ENCODE peak calls at places on chromosome 9, in six cellular contexts. Y is HFF-Myc, G is foreskin fibroblast, D is neural progenitor cell, E is astrocyte of the spinal cord, H is uterus. L is an unnamed sample.

GRCh38 chr9:94511134-94511942 is 43.5 kb upstream of the PCAT7 start:
- DNase-seq in Y (no peak), G (no peak), D (no peak), E (no peak), H (no peak), L (peak)

GRCh38 chr9:135400496-135400895 is 79.1 kb upstream of the PPP1R26 start:
- DNase-seq in Y (no peak), G (no peak), D (no peak), E (no peak), H (no peak), L (no peak)

GRCh38 chr9:107210775-107211174 is 72.3 kb upstream of the RAD23B start:
- DNase-seq in Y (no peak), G (no peak), D (no peak), E (no peak), H (no peak), L (no peak)

GRCh38 chr9:124008307-124008854 is 3.2 kb upstream of the LHX2 start:
- DNase-seq in Y (no peak), G (no peak), D (peak), E (no peak), H (no peak), L (no peak)

GRCh38 chr9:82532504-82532903 is 530.4 kb downstream of the RASEF start:
- DNase-seq in Y (no peak), G (no peak), D (no peak), E (no peak), H (no peak), L (no peak)

GRCh38 chr9:74935008-74935407 is 17.7 kb downstream of the C9orf40 start:
- DNase-seq in Y (no peak), G (no peak), D (no peak), E (peak), H (no peak), L (no peak)

GRCh38 chr9:90137824-90138223 is 504.8 kb downstream of the DIRAS2 start:
- DNase-seq in Y (no peak), G (no peak), D (no peak), E (no peak), H (no peak), L (no peak)

GRCh38 chr9:129489838-129490582 is 130.9 kb downstream of the C9orf50 start:
- DNase-seq in Y (no peak), G (no peak), D (no peak), E (peak), H (peak), L (no peak)

GRCh38 chr9:2576631-2577030 is 45.0 kb upstream of the VLDLR start:
- DNase-seq in Y (no peak), G (no peak), D (no peak), E (no peak), H (no peak), L (no peak)

GRCh38 chr9:3074247-3074646 is 230.4 kb upstream of the PUM3 start:
- DNase-seq in Y (peak), G (no peak), D (no peak), E (no peak), H (no peak), L (no peak)

GRCh38 chr9:131605770-131606590 is 60.7 kb downstream of the PRRT1B start:
- DNase-seq in Y (no peak), G (no peak), D (no peak), E (no peak), H (no peak), L (no peak)

GRCh38 chr9:114266969-114267368 is 55.9 kb upstream of the ORM1 start:
- DNase-seq in Y (no peak), G (no peak), D (no peak), E (peak), H (peak), L (peak)

GRCh38 chr9:78539904-78540303 is 243.0 kb downstream of the PSAT1 start:
- DNase-seq in Y (peak), G (peak), D (no peak), E (peak), H (no peak), L (peak)

GRCh38 chr9:16633794-16634193 is 236.7 kb downstream of the BNC2 start:
- DNase-seq in Y (no peak), G (no peak), D (no peak), E (no peak), H (no peak), L (no peak)

GRCh38 chr9:123102380-123103113 is 69.1 kb downstream of the GPR21 start:
- DNase-seq in Y (no peak), G (no peak), D (no peak), E (no peak), H (no peak), L (peak)

GRCh38 chr9:88476491-88477271 is 58.3 kb upstream of the NXNL2 start:
- DNase-seq in Y (peak), G (peak), D (peak), E (peak), H (no peak), L (peak)

GRCh38 chr9:33415152-33416038 is 13.0 kb upstream of the AQP7 start:
- DNase-seq in Y (no peak), G (no peak), D (peak), E (peak), H (peak), L (peak)

GRCh38 chr9:78029601-78030552 is 1.7 kb downstream of the GNAQ start:
- DNase-seq in Y (no peak), G (no peak), D (peak), E (no peak), H (peak), L (peak)

GRCh38 chr9:76314321-76314720 is 79.9 kb downstream of the RFK start:
- DNase-seq in Y (no peak), G (no peak), D (no peak), E (no peak), H (no peak), L (no peak)

GRCh38 chr9:115262477-115262876 is 144.5 kb upstream of the TNC start:
- DNase-seq in Y (peak), G (peak), D (no peak), E (peak), H (peak), L (peak)

GRCh38 chr9:124164800-124165199 is 92.9 kb upstream of the NEK6 start:
- DNase-seq in Y (no peak), G (no peak), D (no peak), E (no peak), H (peak), L (peak)

GRCh38 chr9:73148447-73148937 is 3.2 kb upstream of the ANXA1 start:
- DNase-seq in Y (no peak), G (no peak), D (no peak), E (no peak), H (no peak), L (peak)

GRCh38 chr9:76818271-76818670 is 54.0 kb downstream of the PCA3 start:
- DNase-seq in Y (peak), G (peak), D (no peak), E (peak), H (peak), L (peak)

GRCh38 chr9:70044450-70045307 is 1.0 kb downstream of the MAMDC2 start:
- DNase-seq in Y (no peak), G (peak), D (peak), E (peak), H (no peak), L (peak)

GRCh38 chr9:98230354-98230753 is 25.1 kb downstream of the TBC1D2 start:
- DNase-seq in Y (no peak), G (no peak), D (no peak), E (no peak), H (no peak), L (no peak)

GRCh38 chr9:115341401-115341800 is 223.4 kb upstream of the TNC start:
- DNase-seq in Y (no peak), G (no peak), D (no peak), E (no peak), H (no peak), L (no peak)

GRCh38 chr9:121890746-121891145 is 202.4 kb downstream of the TTLL11 start:
- DNase-seq in Y (no peak), G (no peak), D (no peak), E (no peak), H (no peak), L (no peak)

GRCh38 chr9:89878687-89879086 is 273.9 kb downstream of the GADD45G start:
- DNase-seq in Y (no peak), G (no peak), D (no peak), E (no peak), H (peak), L (peak)

DNA sequence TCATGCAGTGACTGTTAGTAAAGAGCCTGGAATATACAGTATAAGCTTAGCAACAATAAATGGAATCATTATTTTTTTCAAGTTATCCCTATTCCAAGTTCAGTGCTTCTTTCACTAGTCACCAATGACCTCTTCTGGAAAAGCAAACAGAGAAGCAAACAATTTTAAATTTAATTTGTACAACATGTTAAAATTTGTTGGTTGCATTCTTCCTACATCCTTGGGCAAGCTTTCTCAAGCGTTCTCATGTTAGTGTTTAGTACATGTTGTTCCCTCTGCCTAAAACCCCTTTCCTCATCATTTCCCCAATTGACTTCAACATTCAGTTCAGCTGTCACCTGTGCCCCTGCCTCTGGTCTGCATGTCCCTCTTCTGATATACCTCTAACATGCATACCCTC is 123.4 kb downstream of the SEC61B start:
- DNase-seq in Y (no peak), G (no peak), D (no peak), E (no peak), H (no peak), L (no peak)
- TF ChIP-seq CTCF in Y (no peak), G (no peak), D (no peak), E (no peak), H (no peak), L (no peak)

GRCh38 chr9:99822096-99822595 is 461 bp downstream of the NR4A3 start:
- DNase-seq in Y (no peak), G (no peak), D (no peak), E (no peak), H (no peak), L (no peak)

GRCh38 chr9:99822596-99823391 is 1.1 kb downstream of the NR4A3 start:
- DNase-seq in Y (no peak), G (peak), D (peak), E (peak), H (peak), L (peak)

GRCh38 chr9:99825158-99826046 is 3.7 kb downstream of the NR4A3 start:
- DNase-seq in Y (no peak), G (no peak), D (peak), E (no peak), H (no peak), L (no peak)

GRCh38 chr9:99824378-99825157 is 2.9 kb downstream of the NR4A3 start:
- DNase-seq in Y (no peak), G (no peak), D (peak), E (peak), H (peak), L (no peak)

GRCh38 chr9:99823392-99824377 is 2.0 kb downstream of the NR4A3 start:
- DNase-seq in Y (no peak), G (peak), D (peak), E (peak), H (peak), L (peak)
- H3K4me3 ChIP-seq in Y (peak), G (peak), D (peak), E (peak), H (peak), L (peak)

GRCh38 chr9:13291718-13292117 is 12.2 kb upstream of the MPDZ start:
- DNase-seq in Y (no peak), G (no peak), D (no peak), E (no peak), H (no peak), L (no peak)
- TF ChIP-seq CTCF in Y (no peak), G (no peak), D (peak), E (peak), H (no peak), L (peak)

DNA sequence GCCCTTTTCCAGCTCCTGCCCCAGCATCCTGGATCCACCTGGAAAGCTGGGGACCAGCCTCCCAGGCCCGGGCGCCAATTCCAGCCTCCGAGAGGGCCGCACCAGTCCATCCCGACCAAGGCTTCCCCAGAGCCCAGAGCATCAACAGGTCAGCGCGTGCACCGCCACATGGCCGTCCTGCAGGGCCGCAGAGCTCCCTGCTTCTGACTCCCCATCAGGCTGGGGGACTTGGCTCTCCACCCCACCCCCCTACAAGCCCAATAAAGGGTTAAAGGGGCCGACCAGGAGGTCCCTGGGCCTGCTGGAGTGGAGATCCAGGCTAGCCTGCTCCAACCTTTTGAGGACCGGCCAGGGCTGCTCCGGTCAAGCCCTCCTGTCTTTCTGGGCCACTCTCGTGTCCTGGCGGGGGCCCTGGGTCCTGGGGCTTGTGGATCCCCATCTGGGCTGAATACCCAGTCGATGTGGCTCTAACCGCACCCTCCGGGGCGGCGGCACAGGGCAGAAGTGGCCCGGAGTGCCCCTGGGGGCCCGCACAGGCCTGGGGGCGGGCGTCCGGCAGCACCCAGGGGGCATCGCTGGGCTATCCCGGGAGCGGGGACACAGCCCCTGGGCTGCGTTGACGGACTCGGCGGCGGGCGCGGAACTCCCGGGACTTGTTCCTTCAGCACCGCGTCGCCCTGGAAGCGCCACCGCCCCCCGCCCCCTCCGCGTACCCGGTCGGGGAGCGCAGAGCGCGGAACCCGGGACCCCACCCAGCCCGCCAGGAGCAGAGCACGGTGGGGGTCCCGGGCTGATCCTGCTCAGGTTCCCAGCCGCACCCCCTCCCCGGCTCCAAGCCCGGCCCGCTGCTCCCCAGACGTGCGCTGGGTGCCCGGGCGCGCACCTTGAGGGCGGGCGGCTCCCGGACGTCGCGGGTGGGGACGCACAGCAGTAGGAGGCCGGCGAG is 590 bp downstream of the ENTPD2 start:
- DNase-seq in Y (no peak), G (no peak), D (peak), E (no peak), H (no peak), L (no peak)
- H3K4me3 ChIP-seq in Y (no peak), G (no peak), D (peak), E (no peak), H (peak), L (no peak)